ENCODE peak calls at places on chromosomes 12 and 14, in six cellular contexts. Y is lower leg skin, W is GM23338, X is prostate gland, M is AG09309, P is HFF-Myc. E is an unnamed sample.

GRCh38 chr12:92702754-92703679 is at the start of gene PLEKHG7:
- DNase-seq in P (no peak), X (no peak), W (no peak), Y (no peak), M (no peak), E (no peak)

GRCh38 chr14:62409909-62410308 is 635.3 kb downstream of the KCNH5 start:
- DNase-seq in P (no peak), X (no peak), M (no peak), W (no peak), Y (no peak), E (peak)

GRCh38 chr14:43949410-43949809 is 557.7 kb downstream of the FSCB start:
- DNase-seq in X (no peak), Y (no peak), M (no peak), W (peak), P (no peak), E (no peak)

GRCh38 chr12:4227046-4227445 is 46.5 kb upstream of the CCND2 start:
- DNase-seq in P (no peak), Y (no peak), X (no peak), M (no peak), W (no peak), E (no peak)

GRCh38 chr14:93150227-93151206 is 34.2 kb downstream of the MOAP1 start:
- DNase-seq in P (no peak), M (no peak), W (no peak), Y (no peak), X (no peak), E (no peak)

GRCh38 chr14:96793547-96793946 is 3.6 kb upstream of the VRK1 start:
- DNase-seq in W (no peak), M (no peak), Y (no peak), P (no peak), X (no peak), E (no peak)

GRCh38 chr14:22379727-22380126 is 209.3 kb downstream of the DAD1 start:
- DNase-seq in X (no peak), Y (no peak), W (no peak), P (no peak), M (no peak), E (no peak)

GRCh38 chr12:24561882-24562760 is 386.8 kb downstream of the BCAT1 start:
- DNase-seq in M (no peak), W (peak), P (no peak), X (peak), Y (peak), E (peak)

DNA sequence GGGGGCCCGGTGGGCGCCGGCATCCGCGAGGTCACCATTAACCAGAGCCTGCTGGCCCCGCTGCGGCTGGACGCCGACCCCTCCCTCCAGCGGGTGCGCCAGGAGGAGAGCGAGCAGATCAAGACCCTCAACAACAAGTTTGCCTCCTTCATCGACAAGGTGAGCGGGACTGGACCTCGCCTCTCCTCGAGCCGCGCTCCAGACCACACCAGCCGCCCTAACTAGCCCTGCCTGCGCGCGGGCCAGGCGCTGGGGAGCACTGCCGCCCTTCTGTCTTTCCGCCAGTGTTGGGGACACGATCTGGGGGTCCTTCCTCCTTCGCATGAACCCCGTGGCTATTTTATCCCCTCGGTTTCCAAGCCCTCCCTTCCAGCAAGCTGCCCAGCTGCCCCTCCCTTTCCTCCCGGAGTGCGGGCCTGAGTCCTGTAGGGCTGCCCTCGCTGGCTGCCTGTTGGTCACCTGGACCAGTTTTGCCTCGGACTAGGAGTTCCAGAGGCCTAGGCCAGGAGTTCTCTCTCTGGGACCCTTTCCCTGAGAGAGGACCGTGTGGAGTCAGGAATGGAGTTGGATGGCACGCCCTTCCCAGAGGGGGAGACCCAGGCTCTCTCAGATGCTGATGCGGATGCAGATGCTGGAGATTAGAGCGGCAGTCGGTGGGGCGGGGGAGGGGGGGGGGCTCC is 559 bp downstream of the KRT7 start:
- DNase-seq in X (no peak), M (no peak), W (peak), P (no peak), Y (peak), E (no peak)
- H3K4me3 ChIP-seq in X (peak), M (no peak), W (peak), P (no peak), Y (no peak), E (no peak)

GRCh38 chr12:28766398-28766797 is 382.7 kb upstream of the FAR2 start:
- DNase-seq in X (no peak), M (no peak), P (no peak), W (no peak), Y (no peak), E (no peak)
- H3K4me3 ChIP-seq in X (no peak), M (no peak), P (no peak), W (no peak), Y (no peak), E (no peak)

DNA sequence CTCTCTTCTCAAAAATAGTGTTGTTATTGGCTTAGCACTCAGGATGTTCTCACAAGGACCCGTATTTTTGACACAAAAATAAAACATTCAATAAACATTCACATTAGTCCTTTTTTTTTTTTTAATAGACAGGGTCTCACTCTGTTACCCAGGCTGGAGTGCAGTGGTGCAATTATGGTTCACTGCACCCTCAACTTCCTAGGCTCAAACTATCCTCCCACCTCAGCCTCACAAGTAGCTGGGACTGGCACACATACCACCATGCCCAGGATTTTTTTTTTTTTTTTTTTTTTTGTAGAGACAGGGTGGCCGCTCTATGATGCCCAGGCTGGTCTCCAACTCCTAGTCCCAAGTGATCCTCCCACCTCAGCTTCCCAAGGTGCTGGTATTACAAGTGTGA is 27.0 kb downstream of the PPP1R13B start:
- DNase-seq in Y (no peak), M (no peak), W (no peak), X (no peak), P (no peak), E (no peak)
- H3K4me3 ChIP-seq in Y (no peak), M (no peak), W (no peak), X (no peak), P (no peak), E (no peak)

GRCh38 chr14:102821252-102821651 is 44.0 kb downstream of the TRAF3 start:
- DNase-seq in Y (no peak), X (no peak), P (no peak), W (no peak), M (no peak), E (no peak)
- H3K4me3 ChIP-seq in Y (no peak), X (no peak), P (no peak), W (no peak), M (no peak), E (no peak)

GRCh38 chr12:132888852-132889251 is 1.4 kb upstream of the CHFR start:
- DNase-seq in W (peak), M (no peak), P (no peak), X (no peak), Y (no peak), E (no peak)
- H3K4me3 ChIP-seq in W (peak), M (no peak), P (no peak), X (no peak), Y (no peak), E (no peak)

GRCh38 chr14:77612011-77612620 is 4.3 kb downstream of the SPTLC2 start:
- DNase-seq in W (peak), P (no peak), X (no peak), M (peak), Y (no peak), E (peak)
- H3K4me3 ChIP-seq in W (no peak), P (no peak), X (no peak), M (no peak), Y (no peak), E (peak)

GRCh38 chr14:55470025-55470424 is 29.6 kb upstream of the TBPL2 start:
- DNase-seq in M (no peak), X (no peak), P (no peak), Y (no peak), W (no peak), E (no peak)

GRCh38 chr14:55477680-55478079 is 37.3 kb upstream of the TBPL2 start:
- DNase-seq in M (no peak), X (no peak), P (no peak), W (no peak), Y (no peak), E (no peak)

GRCh38 chr14:55473786-55474185 is 33.4 kb upstream of the TBPL2 start:
- DNase-seq in P (no peak), Y (no peak), W (no peak), X (no peak), M (no peak), E (no peak)
- H3K4me3 ChIP-seq in P (no peak), Y (no peak), W (no peak), X (no peak), M (no peak), E (no peak)

GRCh38 chr12:53414756-53415417 is 8.8 kb upstream of the AMHR2 start:
- DNase-seq in P (no peak), W (no peak), M (no peak), Y (no peak), X (no peak), E (peak)
- H3K4me3 ChIP-seq in P (no peak), W (no peak), M (no peak), Y (no peak), X (no peak), E (no peak)

DNA sequence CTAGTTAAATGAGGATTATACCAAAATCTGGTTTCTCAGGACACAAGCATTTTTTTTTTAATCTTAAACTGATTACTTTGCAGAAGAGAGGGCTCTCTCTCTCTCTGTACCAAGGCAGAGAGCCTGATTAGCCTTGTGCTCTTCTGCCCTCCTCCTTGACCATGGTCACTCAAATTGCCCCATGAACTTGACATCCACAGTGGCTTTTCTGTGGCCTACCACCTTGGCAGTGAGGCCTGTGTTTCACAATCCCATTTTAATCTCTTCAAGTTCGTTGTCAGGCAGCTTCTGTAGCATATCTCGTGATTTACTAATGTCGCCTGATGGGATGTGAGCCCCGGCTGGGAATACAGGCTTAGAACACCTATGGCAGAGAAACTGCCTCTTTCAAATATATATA is 30.7 kb upstream of the PWP1 start:
- DNase-seq in M (no peak), Y (no peak), X (no peak), W (no peak), P (no peak), E (no peak)
- H3K4me3 ChIP-seq in M (no peak), Y (no peak), X (no peak), W (no peak), P (no peak), E (no peak)

E was measured in fibroblast of villous mesenchyme.